ENCODE peak calls at places on chromosomes 5 and 9, in eight cellular contexts. One of them, this sample, is unnamed. For H3K4me1 and H3K27me3, the result is how much of the 10 kb centered on the place peaks cover.

GRCh38 chr5:151196556-151197290 is 27.2 kb downstream of the CCDC69 start:
- DNase-seq in heart right ventricle: no peak
- DNase-seq in tibial artery: no peak
- DNase-seq in neuronal stem cell: no peak
- DNase-seq in aorta: no peak
- DNase-seq in psoas muscle: no peak
- DNase-seq in uterus: no peak
- DNase-seq in PC-3: no peak
- DNase-seq in this sample: no peak

GRCh38 chr9:124696101-124696500 is 75.0 kb downstream of the NR6A1 start:
- DNase-seq in heart right ventricle: no peak
- DNase-seq in tibial artery: no peak
- DNase-seq in neuronal stem cell: no peak
- DNase-seq in aorta: no peak
- DNase-seq in psoas muscle: no peak
- DNase-seq in uterus: no peak
- DNase-seq in PC-3: no peak
- DNase-seq in this sample: no peak

GRCh38 chr5:34562791-34563190 is 93.3 kb upstream of the RAI14 start:
- DNase-seq in heart right ventricle: no peak
- DNase-seq in tibial artery: no peak
- DNase-seq in neuronal stem cell: no peak
- DNase-seq in aorta: no peak
- DNase-seq in psoas muscle: no peak
- DNase-seq in uterus: no peak
- DNase-seq in PC-3: no peak
- DNase-seq in this sample: no peak

GRCh38 chr9:29212590-29213373 is 1639.5 kb upstream of the C9orf72 start:
- DNase-seq in heart right ventricle: no peak
- DNase-seq in tibial artery: no peak
- DNase-seq in neuronal stem cell: peak
- DNase-seq in aorta: no peak
- DNase-seq in psoas muscle: peak
- DNase-seq in uterus: peak
- DNase-seq in PC-3: peak
- DNase-seq in this sample: no peak

GRCh38 chr9:89929721-89930480 is 325.1 kb downstream of the GADD45G start:
- DNase-seq in heart right ventricle: peak
- DNase-seq in tibial artery: peak
- DNase-seq in neuronal stem cell: no peak
- DNase-seq in aorta: no peak
- DNase-seq in psoas muscle: no peak
- DNase-seq in uterus: no peak
- DNase-seq in PC-3: peak
- DNase-seq in this sample: no peak

GRCh38 chr5:137478043-137478442 is 21.1 kb downstream of the SPOCK1 start:
- DNase-seq in heart right ventricle: no peak
- DNase-seq in tibial artery: no peak
- DNase-seq in neuronal stem cell: no peak
- DNase-seq in aorta: no peak
- DNase-seq in psoas muscle: no peak
- DNase-seq in uterus: no peak
- DNase-seq in PC-3: no peak
- DNase-seq in this sample: no peak

GRCh38 chr5:110346893-110347358 is 379.5 kb downstream of the TMEM232 start:
- DNase-seq in heart right ventricle: no peak
- DNase-seq in tibial artery: no peak
- DNase-seq in neuronal stem cell: no peak
- DNase-seq in aorta: no peak
- DNase-seq in psoas muscle: no peak
- DNase-seq in uterus: no peak
- DNase-seq in PC-3: no peak
- DNase-seq in this sample: no peak

GRCh38 chr5:976849-977751 is 31.5 kb upstream of the NKD2 start:
- DNase-seq in heart right ventricle: peak
- DNase-seq in tibial artery: no peak
- DNase-seq in neuronal stem cell: no peak
- DNase-seq in aorta: peak
- DNase-seq in psoas muscle: peak
- DNase-seq in uterus: no peak
- DNase-seq in PC-3: no peak
- DNase-seq in this sample: no peak

GRCh38 chr9:85639675-85640186 is 102.0 kb downstream of the AGTPBP1 start:
- DNase-seq in heart right ventricle: no peak
- DNase-seq in tibial artery: no peak
- DNase-seq in neuronal stem cell: no peak
- DNase-seq in aorta: no peak
- DNase-seq in psoas muscle: no peak
- DNase-seq in uterus: no peak
- DNase-seq in PC-3: no peak
- DNase-seq in this sample: no peak

GRCh38 chr5:35830587-35830986 is 26.1 kb upstream of the IL7R start:
- DNase-seq in heart right ventricle: no peak
- DNase-seq in tibial artery: no peak
- DNase-seq in neuronal stem cell: no peak
- DNase-seq in aorta: no peak
- DNase-seq in psoas muscle: no peak
- DNase-seq in uterus: no peak
- DNase-seq in PC-3: no peak
- DNase-seq in this sample: no peak

GRCh38 chr5:129771058-129771838 is 23.4 kb downstream of the MINAR2 start:
- DNase-seq in heart right ventricle: peak
- DNase-seq in tibial artery: peak
- DNase-seq in neuronal stem cell: peak
- DNase-seq in aorta: peak
- DNase-seq in psoas muscle: no peak
- DNase-seq in uterus: no peak
- DNase-seq in PC-3: peak
- DNase-seq in this sample: peak

GRCh38 chr9:16718952-16719351 is 151.5 kb downstream of the BNC2 start:
- DNase-seq in heart right ventricle: no peak
- DNase-seq in tibial artery: no peak
- DNase-seq in neuronal stem cell: no peak
- DNase-seq in aorta: no peak
- DNase-seq in psoas muscle: peak
- DNase-seq in uterus: no peak
- DNase-seq in PC-3: no peak
- DNase-seq in this sample: no peak
- H3K4me1 ChIP-seq in heart right ventricle: under half
- H3K4me1 ChIP-seq in tibial artery: under half
- H3K4me1 ChIP-seq in neuronal stem cell: under half
- H3K4me1 ChIP-seq in aorta: under half
- H3K4me1 ChIP-seq in psoas muscle: under half
- H3K4me1 ChIP-seq in uterus: under half
- H3K4me1 ChIP-seq in PC-3: under half
- H3K4me1 ChIP-seq in this sample: under half

GRCh38 chr5:175444905-175445456 is 999 bp upstream of the DRD1 start:
- DNase-seq in heart right ventricle: no peak
- DNase-seq in tibial artery: no peak
- DNase-seq in neuronal stem cell: no peak
- DNase-seq in aorta: no peak
- DNase-seq in psoas muscle: no peak
- DNase-seq in uterus: no peak
- DNase-seq in PC-3: no peak
- DNase-seq in this sample: no peak
- H3K27me3 ChIP-seq in heart right ventricle: half or more
- H3K27me3 ChIP-seq in tibial artery: under half
- H3K27me3 ChIP-seq in neuronal stem cell: under half
- H3K27me3 ChIP-seq in aorta: under half
- H3K27me3 ChIP-seq in psoas muscle: under half
- H3K27me3 ChIP-seq in uterus: under half
- H3K27me3 ChIP-seq in PC-3: half or more
- H3K27me3 ChIP-seq in this sample: under half

DNA sequence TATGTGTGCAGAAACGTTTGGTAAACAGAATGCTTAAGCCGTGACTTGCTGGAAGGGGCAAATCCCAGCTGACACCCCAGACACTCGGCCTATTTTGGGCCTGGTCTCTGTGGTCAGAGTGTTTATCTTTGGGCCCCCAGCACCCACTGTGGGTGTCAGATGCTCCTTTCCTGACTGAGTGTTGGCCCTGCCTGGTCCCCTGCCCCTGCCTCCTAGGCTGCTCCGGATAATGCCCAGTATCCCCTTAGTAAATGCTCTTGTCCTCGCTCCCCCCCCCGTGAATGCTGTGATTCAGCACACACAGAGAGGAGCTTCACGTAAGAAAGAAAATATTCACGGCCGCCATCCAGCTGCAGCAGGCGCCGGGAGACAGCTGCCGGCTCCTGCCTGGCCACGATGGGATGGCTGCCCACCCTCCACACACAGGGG is 11.3 kb upstream of the ANGPTL2 start:
- DNase-seq in heart right ventricle: peak
- DNase-seq in tibial artery: peak
- DNase-seq in neuronal stem cell: no peak
- DNase-seq in aorta: no peak
- DNase-seq in psoas muscle: peak
- DNase-seq in uterus: peak
- DNase-seq in PC-3: no peak
- DNase-seq in this sample: no peak
- H3K4me1 ChIP-seq in heart right ventricle: half or more
- H3K4me1 ChIP-seq in tibial artery: under half
- H3K4me1 ChIP-seq in neuronal stem cell: under half
- H3K4me1 ChIP-seq in aorta: under half
- H3K4me1 ChIP-seq in psoas muscle: half or more
- H3K4me1 ChIP-seq in uterus: under half
- H3K4me1 ChIP-seq in PC-3: under half
- H3K4me1 ChIP-seq in this sample: under half

GRCh38 chr5:77971965-77972544 is 195.9 kb upstream of the TBCA start:
- DNase-seq in heart right ventricle: no peak
- DNase-seq in tibial artery: no peak
- DNase-seq in neuronal stem cell: no peak
- DNase-seq in aorta: no peak
- DNase-seq in psoas muscle: no peak
- DNase-seq in uterus: no peak
- DNase-seq in PC-3: no peak
- DNase-seq in this sample: no peak
- H3K27me3 ChIP-seq in heart right ventricle: half or more
- H3K27me3 ChIP-seq in tibial artery: under half
- H3K27me3 ChIP-seq in neuronal stem cell: under half
- H3K27me3 ChIP-seq in aorta: under half
- H3K27me3 ChIP-seq in psoas muscle: under half
- H3K27me3 ChIP-seq in uterus: under half
- H3K27me3 ChIP-seq in PC-3: under half
- H3K27me3 ChIP-seq in this sample: under half

GRCh38 chr9:113621309-113621791 is 157.8 kb downstream of the RGS3 start:
- DNase-seq in heart right ventricle: peak
- DNase-seq in tibial artery: peak
- DNase-seq in neuronal stem cell: no peak
- DNase-seq in aorta: peak
- DNase-seq in psoas muscle: peak
- DNase-seq in uterus: peak
- DNase-seq in PC-3: no peak
- DNase-seq in this sample: no peak

GRCh38 chr9:113622038-113622437 is 158.5 kb downstream of the RGS3 start:
- DNase-seq in heart right ventricle: no peak
- DNase-seq in tibial artery: no peak
- DNase-seq in neuronal stem cell: no peak
- DNase-seq in aorta: no peak
- DNase-seq in psoas muscle: no peak
- DNase-seq in uterus: no peak
- DNase-seq in PC-3: no peak
- DNase-seq in this sample: no peak

GRCh38 chr9:113619156-113619861 is 155.8 kb downstream of the RGS3 start:
- DNase-seq in heart right ventricle: no peak
- DNase-seq in tibial artery: peak
- DNase-seq in neuronal stem cell: no peak
- DNase-seq in aorta: no peak
- DNase-seq in psoas muscle: no peak
- DNase-seq in uterus: no peak
- DNase-seq in PC-3: no peak
- DNase-seq in this sample: no peak

GRCh38 chr9:113620377-113621161 is 157.0 kb downstream of the RGS3 start:
- DNase-seq in heart right ventricle: peak
- DNase-seq in tibial artery: peak
- DNase-seq in neuronal stem cell: peak
- DNase-seq in aorta: peak
- DNase-seq in psoas muscle: peak
- DNase-seq in uterus: peak
- DNase-seq in PC-3: peak
- DNase-seq in this sample: peak

DNA sequence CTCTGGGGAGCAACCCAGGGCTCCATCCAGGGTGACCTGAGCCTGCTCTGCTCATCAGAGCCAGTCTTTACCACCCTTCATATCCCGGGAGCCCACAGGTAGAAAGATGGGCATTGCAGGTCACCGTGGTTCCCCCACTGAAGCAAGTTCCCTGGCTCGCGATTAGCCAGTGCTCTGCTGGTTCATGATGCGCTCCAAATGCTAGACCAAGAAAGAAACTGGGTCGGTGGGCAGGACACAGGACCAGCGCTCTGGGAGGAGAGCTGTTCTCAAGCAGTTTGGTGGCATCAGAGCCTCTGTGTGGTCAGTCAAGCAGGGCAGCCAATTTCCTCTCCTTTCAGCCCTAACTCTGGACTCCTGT is 156.5 kb downstream of the RGS3 start:
- DNase-seq in heart right ventricle: no peak
- DNase-seq in tibial artery: peak
- DNase-seq in neuronal stem cell: no peak
- DNase-seq in aorta: no peak
- DNase-seq in psoas muscle: no peak
- DNase-seq in uterus: no peak
- DNase-seq in PC-3: no peak
- DNase-seq in this sample: no peak
- H3K4me1 ChIP-seq in heart right ventricle: half or more
- H3K4me1 ChIP-seq in tibial artery: under half
- H3K4me1 ChIP-seq in neuronal stem cell: under half
- H3K4me1 ChIP-seq in aorta: under half
- H3K4me1 ChIP-seq in psoas muscle: under half
- H3K4me1 ChIP-seq in uterus: under half
- H3K4me1 ChIP-seq in PC-3: under half
- H3K4me1 ChIP-seq in this sample: under half